ENCODE peak calls at places on chromosome 20, in seven cellular contexts. W, D, B, G, N, P and O are unnamed samples.

GRCh38 chr20:50360921-50361320 is 149.3 kb upstream of the PTPN1 start:
- DNase-seq in N (no peak), P (no peak), G (no peak), W (no peak), D (no peak), B (no peak), O (no peak)

GRCh38 chr20:38472513-38473352 is at the start of gene RALGAPB:
- DNase-seq in P (peak; percentile 99), B (peak; percentile 98), G (peak; percentile 96), N (peak; percentile 99), D (peak; percentile 97), W (peak; percentile 99), O (peak; percentile 100)

GRCh38 chr20:51661609-51662178 is 106.5 kb downstream of the ATP9A start:
- DNase-seq in G (peak; percentile 79), W (peak; percentile 17), P (no peak), D (peak; percentile 52), N (no peak), B (no peak), O (peak; percentile 7)

GRCh38 chr20:17747431-17747846 is 47.7 kb downstream of the BANF2 start:
- DNase-seq in W (no peak), G (peak; percentile 94), N (no peak), D (peak; percentile 90), P (no peak), B (no peak), O (peak; percentile 71)

GRCh38 chr20:32470025-32470861 is 112.1 kb downstream of the ASXL1 start:
- DNase-seq in N (peak; percentile 85), B (no peak), P (no peak), D (peak; percentile 96), G (peak; percentile 70), W (peak; percentile 93), O (peak; percentile 10)

GRCh38 chr20:30286157-30286556 is 971.3 kb upstream of the DEFB115 start:
- DNase-seq in N (no peak), B (no peak), P (peak; percentile 43), G (no peak), D (no peak), W (peak; percentile 46), O (no peak)

GRCh38 chr20:3312940-3313656 is 74.1 kb upstream of the SLC4A11 start:
- DNase-seq in B (no peak), G (peak; percentile 53), N (no peak), P (no peak), D (peak; percentile 74), W (peak; percentile 38), O (peak; percentile 79)

GRCh38 chr20:49415005-49415663 is 67.3 kb downstream of the KCNB1 start:
- DNase-seq in P (no peak), W (no peak), D (no peak), B (no peak), G (no peak), N (no peak), O (no peak)

GRCh38 chr20:11156922-11157321 is 483.1 kb upstream of the JAG1 start:
- DNase-seq in N (no peak), G (no peak), B (no peak), D (no peak), W (no peak), P (no peak), O (no peak)

GRCh38 chr20:14337400-14338171 is at the start of gene FLRT3:
- DNase-seq in D (peak; percentile 95), B (peak; percentile 91), G (peak; percentile 96), P (peak; percentile 69), W (peak; percentile 98), N (peak; percentile 88), O (peak; percentile 75)

GRCh38 chr20:48740714-48741113 is 87.1 kb downstream of the PREX1 start:
- DNase-seq in N (no peak), G (no peak), W (no peak), D (no peak), P (no peak), B (no peak), O (no peak)

GRCh38 chr20:17872920-17873319 is 95.7 kb downstream of the SNX5 start:
- DNase-seq in W (no peak), P (no peak), B (no peak), N (no peak), D (no peak), G (no peak), O (no peak)

GRCh38 chr20:42483694-42484303 is 705.9 kb downstream of the PTPRT start:
- DNase-seq in B (peak; percentile 53), G (no peak), W (peak; percentile 86), D (no peak), P (peak; percentile 59), N (peak; percentile 87), O (no peak)

GRCh38 chr20:17961600-17961965 is 7.0 kb downstream of the SNX5 start:
- DNase-seq in B (no peak), W (no peak), N (no peak), P (no peak), G (peak; percentile 33), D (no peak), O (no peak)

GRCh38 chr20:20407891-20408805 is 40.2 kb downstream of the INSM1 start:
- DNase-seq in G (peak; percentile 35), B (no peak), N (no peak), D (peak; percentile 8), W (peak; percentile 58), P (no peak), O (no peak)

GRCh38 chr20:48308232-48308781 is 519.5 kb downstream of the PREX1 start:
- DNase-seq in B (no peak), G (no peak), P (no peak), W (no peak), D (no peak), N (no peak), O (no peak)

GRCh38 chr20:43507150-43508080 is at the start of gene L3MBTL1:
- DNase-seq in W (peak; percentile 73), B (peak; percentile 65), D (peak; percentile 36), G (peak; percentile 23), P (no peak), N (peak; percentile 83), O (peak; percentile 92)

GRCh38 chr20:41003143-41003932 is 25.3 kb upstream of the TOP1 start:
- DNase-seq in D (peak; percentile 99), P (peak; percentile 33), G (peak; percentile 99), N (peak; percentile 39), W (peak; percentile 66), B (no peak), O (peak; percentile 40)

GRCh38 chr20:53866787-53867740 is 203.3 kb downstream of the BCAS1 start:
- DNase-seq in B (no peak), W (peak; percentile 71), N (no peak), D (peak; percentile 68), G (no peak), P (no peak), O (peak; percentile 78)

GRCh38 chr20:41454250-41454649 is 87.6 kb upstream of the EMILIN3 start:
- DNase-seq in P (no peak), G (no peak), B (no peak), N (no peak), D (no peak), W (no peak), O (no peak)

GRCh38 chr20:53611449-53611894 is 17.8 kb upstream of the ZNF217 start:
- DNase-seq in W (peak; percentile 91), P (no peak), B (no peak), G (peak; percentile 99), N (no peak), D (peak; percentile 98), O (peak; percentile 40)

GRCh38 chr20:40532103-40532502 is 156.9 kb downstream of the MAFB start:
- DNase-seq in D (no peak), W (peak; percentile 64), N (peak; percentile 45), B (no peak), P (no peak), G (no peak), O (peak; percentile 56)

GRCh38 chr20:41436679-41437078 is 70.1 kb upstream of the EMILIN3 start:
- DNase-seq in N (no peak), D (peak; percentile 70), P (no peak), W (no peak), G (peak; percentile 88), B (no peak), O (no peak)

GRCh38 chr20:8231038-8231437 is 99.0 kb downstream of the PLCB1 start:
- DNase-seq in B (no peak), W (no peak), P (no peak), G (no peak), D (no peak), N (no peak), O (no peak)
- H4K8ac ChIP-seq in B (no peak overlapping the region), W (no peak overlapping the region), P (no peak overlapping the region), G (no peak overlapping the region), D (no peak overlapping the region), N (no peak overlapping the region), O (no peak overlapping the region)

GRCh38 chr20:44800398-44801046 is 9.8 kb downstream of the RIMS4 start:
- DNase-seq in P (no peak), G (no peak), W (peak; percentile 25), D (no peak), N (peak; percentile 43), B (no peak), O (no peak)

GRCh38 chr20:44792794-44793193 is 17.6 kb downstream of the RIMS4 start:
- DNase-seq in P (no peak), N (no peak), D (no peak), W (no peak), G (no peak), B (no peak), O (no peak)

GRCh38 chr20:44799691-44800090 is 10.7 kb downstream of the RIMS4 start:
- DNase-seq in P (no peak), W (no peak), D (no peak), B (no peak), G (no peak), N (no peak), O (no peak)

GRCh38 chr20:44796758-44797457 is 13.4 kb downstream of the RIMS4 start:
- DNase-seq in P (no peak), B (no peak), G (no peak), D (no peak), N (no peak), W (no peak), O (peak; percentile 75)

DNA sequence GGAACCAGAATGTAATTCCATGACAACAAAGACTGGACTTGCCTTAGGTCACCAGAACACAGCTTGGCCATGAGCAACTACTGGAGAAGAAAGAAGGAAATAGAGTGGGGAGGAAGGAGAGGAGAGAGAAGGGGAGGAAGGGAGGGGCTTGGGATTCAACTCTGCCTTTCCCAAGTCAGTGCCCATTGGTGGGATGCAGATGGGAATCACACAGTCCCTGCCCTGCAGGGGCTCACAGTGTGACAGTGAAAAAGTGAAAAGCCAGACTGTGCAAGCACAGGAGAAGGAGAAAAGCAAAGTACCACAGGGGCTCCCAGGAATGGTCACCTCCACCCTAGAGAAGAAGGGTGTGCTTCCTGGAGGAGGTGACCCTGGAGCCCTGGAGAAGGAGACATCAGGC is 14.0 kb downstream of the RIMS4 start:
- DNase-seq in W (no peak), P (no peak), D (no peak), G (no peak), B (no peak), N (no peak), O (no peak)
- H4K8ac ChIP-seq in W (no peak overlapping the region), P (no peak overlapping the region), D (no peak overlapping the region), G (no peak overlapping the region), B (no peak overlapping the region), N (no peak overlapping the region), O (no peak overlapping the region)

GRCh38 chr20:61424628-61425420 is 172.8 kb downstream of the CDH4 start:
- DNase-seq in D (no peak), N (no peak), P (no peak), W (no peak), B (no peak), G (no peak), O (no peak)
- H4K8ac ChIP-seq in D (no peak overlapping the region), N (no peak overlapping the region), P (no peak overlapping the region), W (no peak overlapping the region), B (peak overlapping the region; percentile 45), G (no peak overlapping the region), O (no peak overlapping the region)

DNA sequence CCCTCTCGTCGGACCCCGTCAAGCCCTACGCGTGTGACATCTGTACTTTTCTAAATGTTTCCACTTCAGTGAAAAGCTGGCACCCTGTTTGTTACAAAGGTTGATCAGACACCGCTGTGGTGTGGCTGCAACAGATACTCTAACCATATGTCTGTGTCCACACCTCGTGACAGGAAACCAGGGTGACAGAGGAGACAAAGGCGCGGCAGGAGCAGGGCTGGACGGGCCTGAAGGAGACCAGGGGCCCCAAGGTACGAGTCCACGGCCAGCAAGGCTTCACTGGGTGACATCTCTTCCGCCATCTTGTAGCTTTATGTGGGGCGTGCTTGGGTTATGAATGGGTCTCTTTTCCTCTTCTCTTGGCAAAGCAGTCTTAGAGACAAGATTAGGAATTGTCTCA is 21.7 kb downstream of the COL9A3 start:
- DNase-seq in B (no peak), G (no peak), N (no peak), P (no peak), D (no peak), W (no peak), O (no peak)
- H4K8ac ChIP-seq in B (no peak overlapping the region), G (no peak overlapping the region), N (no peak overlapping the region), P (no peak overlapping the region), D (no peak overlapping the region), W (no peak overlapping the region), O (no peak overlapping the region)